ENCODE peak calls at places on chromosomes 11 and 22, in seven cellular contexts. W is IMR-90, X is mucosa of descending colon, I is GM13976, Z is fibroblast of pulmonary artery, M is tibial artery, V is cardiac muscle cell. G is an unnamed sample.

GRCh38 chr22:24595228-24595627 is 2.4 kb upstream of the LRRC75B start:
- DNase-seq in Z (no peak), X (no peak), I (no peak), W (no peak), M (no peak), V (no peak), G (peak; percentile 37)

GRCh38 chr11:68753300-68753699 is 2.0 kb upstream of the TESMIN start:
- DNase-seq in I (no peak), V (no peak), W (no peak), Z (no peak), X (no peak), M (no peak), G (no peak)

GRCh38 chr11:60193687-60194433 is 11.0 kb upstream of the MS4A6A start:
- DNase-seq in V (peak; percentile 78), W (peak; percentile 11), I (peak; percentile 38), X (no peak), Z (peak; percentile 68), M (peak; percentile 43), G (peak; percentile 79)

GRCh38 chr22:50705219-50705691 is 32.6 kb downstream of the SHANK3 start:
- DNase-seq in V (peak; percentile 89), X (no peak), I (no peak), W (peak; percentile 70), M (no peak), Z (peak; percentile 72), G (peak; percentile 60)

GRCh38 chr22:40479887-40480538 is 109.6 kb downstream of the SGSM3 start:
- DNase-seq in Z (peak; percentile 60), W (peak; percentile 40), I (no peak), V (peak; percentile 53), M (no peak), X (no peak), G (no peak)

GRCh38 chr11:93652161-93652597 is 9.3 kb upstream of the CEP295 start:
- DNase-seq in I (no peak), Z (peak; percentile 66), V (peak; percentile 66), M (no peak), X (no peak), W (peak; percentile 44), G (no peak)

GRCh38 chr11:69119170-69119569 is 36.6 kb upstream of the SMIM38 start:
- DNase-seq in Z (no peak), I (no peak), X (peak; percentile 13), W (no peak), M (no peak), V (no peak), G (peak; percentile 27)

GRCh38 chr22:17475318-17476212 is 87.7 kb upstream of the SLC25A18 start:
- DNase-seq in Z (no peak), X (no peak), M (no peak), I (no peak), W (no peak), V (no peak), G (no peak)

GRCh38 chr11:134524876-134525845 is 113.1 kb upstream of the B3GAT1 start:
- DNase-seq in Z (no peak), X (no peak), W (no peak), M (no peak), V (no peak), I (no peak), G (peak; percentile 52)

GRCh38 chr11:122258446-122258994 is 142.5 kb upstream of the BLID start:
- DNase-seq in W (no peak), I (no peak), V (no peak), Z (no peak), M (no peak), X (no peak), G (no peak)

GRCh38 chr11:35794850-35795249 is 132.3 kb downstream of the TRIM44 start:
- DNase-seq in X (no peak), I (no peak), Z (peak; percentile 32), V (no peak), M (no peak), W (peak; percentile 88), G (peak; percentile 62)

DNA sequence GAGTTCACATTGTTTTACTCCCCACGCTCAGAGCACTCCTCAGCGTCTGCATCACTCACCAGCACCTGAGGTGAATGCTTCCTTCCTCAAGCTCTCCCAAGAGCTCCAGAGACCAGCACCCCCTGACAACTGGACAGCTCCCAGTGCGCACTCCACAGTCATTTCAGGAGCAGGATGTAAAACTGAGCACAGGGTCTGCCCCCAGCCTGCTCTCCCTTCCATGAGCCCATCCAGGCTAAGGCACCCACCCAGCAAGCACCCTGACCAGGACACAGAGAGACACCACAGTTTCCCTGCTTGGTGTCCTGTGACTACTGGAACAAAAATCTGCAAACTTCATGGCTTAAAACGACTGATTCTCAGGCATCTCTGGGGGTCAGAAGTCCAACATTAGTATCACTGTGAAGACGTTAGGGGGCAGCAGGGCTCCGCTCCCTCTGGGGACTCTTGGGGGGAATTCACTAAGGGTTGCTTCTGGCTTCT is 3.3 kb downstream of the SCGB1D2 start:
- DNase-seq in I (peak; percentile 38), X (peak; percentile 38), Z (peak; percentile 59), M (no peak), V (peak; percentile 54), W (peak; percentile 28), G (no peak)
- TF ChIP-seq CTCF in I (no peak), X (no peak), Z (peak; percentile 33), M (no peak), V (peak; percentile 43), W (no peak), G (peak; percentile 40)

GRCh38 chr11:11672764-11673163 is 51.0 kb upstream of the GALNT18 start:
- DNase-seq in V (peak; percentile 35), Z (no peak), I (no peak), W (no peak), M (no peak), X (no peak), G (no peak)
- TF ChIP-seq CTCF in V (no peak), Z (no peak), I (no peak), W (no peak), M (no peak), X (no peak), G (no peak)

DNA sequence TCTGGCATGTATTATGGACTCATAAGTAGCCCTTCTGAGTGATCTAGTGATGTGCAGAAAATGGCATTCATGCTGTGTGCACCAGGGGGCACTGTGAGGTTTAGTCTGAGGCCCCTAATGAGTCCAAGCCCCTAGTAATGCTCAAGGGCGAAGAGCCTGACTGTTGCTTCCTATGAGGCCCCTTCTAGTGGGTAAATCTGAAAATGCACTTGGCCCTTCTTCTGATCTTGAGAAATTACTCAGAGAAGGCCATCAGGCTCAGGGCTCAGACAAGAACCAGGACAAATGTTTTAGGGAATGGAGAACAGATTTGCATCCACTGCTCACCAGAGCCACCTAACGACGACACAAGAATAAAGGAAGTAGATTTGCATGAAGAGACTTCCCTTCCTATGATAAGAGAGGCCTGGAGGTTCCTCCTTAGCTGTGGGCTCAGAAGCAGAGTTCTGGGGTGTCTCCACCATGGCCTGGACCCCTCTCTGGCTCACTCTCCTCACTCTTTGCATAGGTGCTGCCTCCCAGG is 75.8 kb downstream of the GGTLC2 start:
- DNase-seq in X (no peak), I (peak; percentile 65), V (peak; percentile 75), W (peak; percentile 34), M (no peak), Z (peak; percentile 74), G (peak; percentile 43)
- TF ChIP-seq CTCF in X (peak; percentile 12), I (peak; percentile 61), V (peak; percentile 79), W (peak; percentile 33), M (no peak), Z (peak; percentile 68), G (peak; percentile 68)

DNA sequence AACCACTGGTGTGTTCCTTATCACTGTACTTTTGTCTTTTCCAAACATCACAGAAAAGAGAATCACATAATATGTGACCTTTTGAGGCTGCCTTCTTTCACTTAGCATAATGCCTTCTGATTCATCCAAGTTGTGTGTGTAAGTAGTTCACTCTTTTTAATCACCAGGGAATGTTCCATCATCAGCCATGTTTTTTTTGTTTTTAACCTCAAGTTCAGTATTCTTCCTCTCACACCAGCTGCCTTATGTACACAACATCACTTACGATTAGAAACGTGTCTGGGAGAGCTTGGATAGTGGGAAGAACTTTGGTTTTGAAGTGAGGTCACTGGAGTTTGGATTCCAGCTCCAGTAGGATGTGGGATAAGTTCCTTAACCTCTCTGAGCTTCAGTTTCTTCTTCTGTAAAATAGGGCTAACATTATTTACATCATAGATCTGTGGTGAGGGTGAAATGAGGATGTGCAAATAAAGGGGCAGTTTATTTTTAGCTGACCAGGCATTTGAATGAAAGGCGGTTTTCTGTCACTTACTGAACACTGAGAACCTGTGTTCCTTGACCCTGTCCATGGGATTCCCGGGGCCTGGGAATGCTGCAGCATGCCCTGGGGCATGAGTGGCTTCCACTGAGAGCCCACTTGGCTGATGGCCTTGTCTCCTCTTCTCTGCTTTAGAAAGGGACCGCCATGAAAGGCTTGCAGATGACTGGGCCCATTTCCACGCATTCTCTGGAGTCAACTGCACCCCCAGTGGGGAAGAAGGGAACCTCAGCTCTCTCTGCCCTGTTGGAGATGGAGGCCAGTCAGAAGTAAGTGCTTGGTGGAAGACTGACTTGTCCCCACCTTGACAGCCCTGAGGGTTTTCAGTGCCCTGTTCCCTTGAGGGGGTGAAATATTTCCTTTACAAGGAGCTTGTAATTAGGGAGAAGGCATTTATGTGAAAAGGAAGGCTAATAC is 92.6 kb downstream of the DEPDC5 start:
- DNase-seq in I (peak; percentile 53), M (no peak), V (peak; percentile 78), Z (peak; percentile 44), X (no peak), W (peak; percentile 96), G (peak; percentile 85)
- TF ChIP-seq CTCF in I (peak; percentile 7), M (no peak), V (peak; percentile 38), Z (peak; percentile 32), X (no peak), W (peak; percentile 21), G (peak; percentile 40)

DNA sequence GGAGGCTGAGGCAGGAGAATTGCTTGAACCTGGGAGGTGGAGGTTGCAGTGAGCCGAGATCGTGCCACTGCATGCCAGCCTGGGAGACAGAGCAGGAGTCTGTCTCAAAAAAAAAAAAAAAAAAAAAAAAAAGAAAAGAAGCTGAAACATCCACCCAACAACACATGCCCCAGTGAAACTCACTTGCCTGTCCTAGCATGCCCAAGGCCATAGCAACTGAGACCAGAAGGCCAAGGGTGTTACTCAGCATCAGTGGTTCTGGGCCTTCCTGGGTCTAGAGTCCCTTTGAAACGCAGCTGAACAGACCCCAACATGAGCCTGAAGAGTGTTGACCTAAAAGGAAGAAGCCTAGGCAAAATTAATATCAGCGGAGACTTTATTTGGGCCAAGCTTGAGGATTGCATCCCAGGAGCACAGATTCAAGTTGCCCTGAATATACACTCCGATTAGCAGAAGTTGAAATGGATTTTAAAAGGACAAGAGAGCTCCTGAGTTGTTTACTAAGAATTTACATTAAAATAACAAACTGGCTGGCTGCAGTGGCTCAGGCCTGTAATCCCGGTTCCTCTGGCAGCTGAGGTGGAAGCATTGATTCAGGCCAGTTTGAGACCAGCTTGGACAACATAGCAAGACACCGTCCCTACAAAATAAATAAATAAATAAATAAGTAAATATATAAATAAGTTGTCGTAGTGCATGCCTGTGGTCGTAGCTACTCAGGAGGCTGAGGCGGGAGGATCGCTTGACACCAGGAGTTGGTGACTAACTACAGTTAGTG is 7.0 kb downstream of the PRDX5 start:
- DNase-seq in M (no peak), Z (no peak), V (no peak), X (no peak), W (no peak), I (no peak), G (no peak)
- TF ChIP-seq CTCF in M (no peak), Z (no peak), V (no peak), X (no peak), W (no peak), I (no peak), G (no peak)